ENCODE peak calls at places on chromosomes 3 and 15, in six cellular contexts. L is GM23338, M is Calu3, Q is bronchial epithelial cell, K is AG09319, H is HL-60. D is an unnamed sample.
A peak's percentile ranks its signal among the peaks of the same experiment; 100 is the strongest.

GRCh38 chr3:4644954-4645353 is 151.8 kb downstream of the ITPR1 start:
- DNase-seq in L (no peak), H (no peak), M (no peak), K (no peak), Q (no peak), D (no peak)

GRCh38 chr3:41199866-41200668 is 762 bp downstream of the CTNNB1 start:
- DNase-seq in H (no peak), M (peak; percentile 23), L (peak; percentile 79), Q (peak; percentile 43), K (no peak), D (peak; percentile 72)

GRCh38 chr3:72379500-72380187 is 468.6 kb downstream of the SHQ1 start:
- DNase-seq in L (no peak), H (no peak), Q (no peak), K (no peak), M (no peak), D (no peak)

GRCh38 chr3:107855710-107856109 is 235.1 kb downstream of the CD47 start:
- DNase-seq in H (no peak), L (peak; percentile 34), K (no peak), Q (peak; percentile 66), M (no peak), D (no peak)

GRCh38 chr3:142850395-142851023 is 38.4 kb downstream of the PCOLCE2 start:
- DNase-seq in L (no peak), K (peak; percentile 45), M (peak; percentile 75), Q (peak; percentile 93), H (peak; percentile 99), D (no peak)

GRCh38 chr15:76147906-76148553 is 88.2 kb downstream of the TMEM266 start:
- DNase-seq in L (peak; percentile 76), Q (peak; percentile 34), K (no peak), M (peak; percentile 87), H (no peak), D (peak; percentile 80)

GRCh38 chr3:189766416-189766815 is 135.2 kb downstream of the TP63 start:
- DNase-seq in H (no peak), K (no peak), M (peak; percentile 36), Q (peak; percentile 61), L (peak; percentile 61), D (no peak)

GRCh38 chr3:43649365-43649968 is 27.7 kb upstream of the ANO10 start:
- DNase-seq in M (no peak), H (no peak), Q (no peak), K (no peak), L (peak; percentile 37), D (no peak)

GRCh38 chr3:114299421-114299820 is 5.6 kb downstream of the TIGIT start:
- DNase-seq in H (no peak), L (peak; percentile 51), K (no peak), Q (peak; percentile 10), M (peak; percentile 51), D (no peak)

GRCh38 chr15:91228890-91229289 is 128.8 kb downstream of the SV2B start:
- DNase-seq in H (no peak), K (no peak), Q (no peak), L (no peak), M (no peak), D (no peak)

GRCh38 chr3:100029689-100030088 is 84.6 kb downstream of the FILIP1L start:
- DNase-seq in L (no peak), K (no peak), M (no peak), H (no peak), Q (no peak), D (no peak)

GRCh38 chr15:70254186-70254974 is 156.7 kb upstream of the TLE3 start:
- DNase-seq in Q (no peak), H (no peak), L (no peak), K (no peak), M (no peak), D (no peak)

GRCh38 chr3:65233561-65233960 is 545.8 kb upstream of the ADAMTS9 start:
- DNase-seq in K (no peak), M (no peak), Q (no peak), H (no peak), L (no peak), D (no peak)

GRCh38 chr15:100721758-100722550 is 119.6 kb downstream of the ASB7 start:
- DNase-seq in Q (peak; percentile 100), L (no peak), H (peak; percentile 88), M (peak; percentile 89), K (peak; percentile 95), D (peak; percentile 2)

GRCh38 chr3:24475945-24476344 is 18.7 kb downstream of the THRB start:
- DNase-seq in L (peak; percentile 27), K (no peak), H (no peak), Q (no peak), M (no peak), D (no peak)

GRCh38 chr15:47839233-47839867 is 122.0 kb downstream of the SEMA6D start:
- DNase-seq in K (no peak), M (no peak), H (no peak), Q (no peak), L (no peak), D (no peak)

GRCh38 chr3:158791259-158791920 is 10.5 kb upstream of the MFSD1 start:
- DNase-seq in K (no peak), L (peak; percentile 77), H (peak; percentile 68), Q (peak; percentile 59), M (peak; percentile 60), D (peak; percentile 37)

GRCh38 chr3:172161959-172162358 is 122.6 kb downstream of the FNDC3B start:
- DNase-seq in Q (no peak), H (no peak), L (no peak), K (no peak), M (no peak), D (no peak)

GRCh38 chr3:17742092-17742836 is at the start of gene TBC1D5:
- DNase-seq in K (peak; percentile 97), M (peak; percentile 93), H (peak; percentile 93), L (peak; percentile 95), Q (no peak), D (peak; percentile 95)

GRCh38 chr15:26179906-26180305 is 316.8 kb upstream of the ATP10A start:
- DNase-seq in Q (peak; percentile 0), L (peak; percentile 92), H (no peak), M (no peak), K (no peak), D (no peak)

GRCh38 chr3:187112934-187113793 is 26.1 kb downstream of the RPL39L start:
- DNase-seq in K (peak; percentile 4), H (no peak), L (peak; percentile 54), M (peak; percentile 24), Q (peak; percentile 45), D (peak; percentile 19)

GRCh38 chr3:194312186-194312742 is 38.9 kb downstream of the CPN2 start:
- DNase-seq in Q (peak; percentile 33), M (no peak), K (no peak), H (no peak), L (no peak), D (no peak)

GRCh38 chr3:194315088-194315964 is 35.8 kb downstream of the CPN2 start:
- DNase-seq in K (peak; percentile 39), L (peak; percentile 90), H (no peak), M (peak; percentile 98), Q (peak; percentile 57), D (peak; percentile 92)

GRCh38 chr3:194312743-194313281 is 38.3 kb downstream of the CPN2 start:
- DNase-seq in K (no peak), L (peak; percentile 42), Q (peak; percentile 69), H (no peak), M (no peak), D (no peak)

GRCh38 chr3:194314669-194315068 is 36.5 kb downstream of the CPN2 start:
- DNase-seq in H (no peak), L (no peak), Q (no peak), M (no peak), K (no peak), D (no peak)

DNA sequence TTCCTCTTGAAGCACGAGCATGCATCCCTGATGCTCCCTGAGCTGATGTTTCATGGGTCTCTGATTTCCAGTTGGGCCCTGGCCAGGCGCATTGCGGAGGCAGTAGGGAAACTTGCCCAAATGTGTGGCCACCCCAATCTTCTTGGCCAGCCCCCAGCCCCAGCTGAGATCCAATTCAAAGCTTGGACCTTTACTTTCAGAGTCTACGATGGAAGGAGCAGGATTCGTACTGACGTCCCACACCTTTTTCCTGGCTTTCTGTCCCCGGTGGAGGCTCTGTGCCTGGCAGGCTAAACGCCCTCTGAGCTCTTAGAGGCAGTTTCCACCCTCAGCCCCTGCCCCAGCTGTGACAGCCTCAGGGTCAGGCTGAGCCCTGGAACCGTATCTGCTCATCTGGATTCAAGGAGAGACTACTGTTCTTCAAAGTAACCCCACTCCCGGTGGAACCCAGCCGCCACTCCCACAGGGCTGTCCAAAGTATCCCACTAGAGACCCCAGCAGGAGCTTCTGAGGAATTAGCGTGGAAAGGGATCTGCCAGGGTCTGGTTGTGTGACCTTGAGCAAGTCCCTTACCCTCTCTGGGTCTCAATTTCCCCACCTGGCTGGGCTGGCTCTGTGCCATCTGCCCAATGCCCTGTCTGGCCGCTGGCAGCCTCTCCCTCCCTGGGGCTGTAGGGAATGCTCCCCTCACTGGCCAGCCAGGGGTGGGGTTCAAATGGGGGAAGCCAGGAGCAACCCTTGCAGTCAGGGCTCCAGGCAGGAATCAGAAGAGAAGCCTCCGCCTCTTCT is 37.3 kb downstream of the CPN2 start:
- DNase-seq in K (no peak), H (no peak), M (no peak), L (peak; percentile 64), Q (no peak), D (no peak)
- TF ChIP-seq CTCF in K (no peak), H (no peak), M (peak; percentile 18), L (no peak), Q (peak; percentile 34), D (no peak)

DNA sequence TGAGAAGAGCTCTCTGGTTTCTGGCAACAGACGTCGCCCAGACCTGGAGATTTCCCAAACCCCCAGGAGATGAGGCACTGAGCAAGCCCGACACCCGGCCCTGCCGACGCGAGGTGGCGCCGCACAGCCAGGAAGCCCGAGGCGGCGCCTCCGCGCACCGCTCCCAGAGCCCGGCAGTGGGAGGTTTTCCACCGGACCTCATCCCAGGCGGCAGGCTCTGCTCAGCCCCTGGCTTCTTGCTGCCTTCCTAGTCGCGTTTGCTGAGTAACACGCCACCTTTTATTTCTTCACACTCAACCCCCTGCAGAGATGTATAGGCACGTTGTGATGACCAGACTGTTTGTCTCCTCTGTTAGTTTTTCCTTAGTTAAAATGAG is 56.3 kb upstream of the ARRDC4 start:
- DNase-seq in M (peak; percentile 89), H (no peak), K (peak; percentile 24), L (peak; percentile 90), Q (peak; percentile 47), D (peak; percentile 44)
- TF ChIP-seq CTCF in M (peak; percentile 64), H (peak; percentile 25), K (peak; percentile 79), L (peak; percentile 84), Q (peak; percentile 94), D (peak; percentile 26)

GRCh38 chr15:29938701-29939340 is 116.6 kb upstream of the TJP1 start:
- DNase-seq in K (no peak), L (peak; percentile 54), Q (no peak), M (no peak), H (no peak), D (no peak)
- TF ChIP-seq CTCF in K (no peak), L (peak; percentile 69), Q (peak; percentile 34), M (no peak), H (no peak), D (no peak)

GRCh38 chr3:31106912-31107311 is 212.5 kb upstream of the GADL1 start:
- DNase-seq in L (no peak), K (no peak), Q (peak; percentile 57), M (no peak), H (no peak), D (peak; percentile 20)

GRCh38 chr3:31105438-31106077 is 211.1 kb upstream of the GADL1 start:
- DNase-seq in M (no peak), K (peak; percentile 73), Q (peak; percentile 99), H (peak; percentile 5), L (no peak), D (no peak)

GRCh38 chr3:31103623-31104180 is 209.2 kb upstream of the GADL1 start:
- DNase-seq in H (no peak), K (no peak), M (no peak), Q (peak; percentile 37), L (no peak), D (no peak)

GRCh38 chr3:31105011-31105410 is 210.6 kb upstream of the GADL1 start:
- DNase-seq in M (no peak), K (no peak), L (no peak), Q (no peak), H (no peak), D (no peak)

GRCh38 chr3:31106204-31106603 is 211.7 kb upstream of the GADL1 start:
- DNase-seq in Q (peak; percentile 97), H (no peak), K (peak; percentile 30), M (no peak), L (no peak), D (no peak)
- TF ChIP-seq CTCF in Q (peak; percentile 5), H (no peak), K (no peak), M (no peak), L (no peak), D (no peak)

D was measured in GM13976.